ENCODE peak calls at places on chromosomes 3 and 15, in eight cellular contexts. D is AG04450; F is neuronal stem cell; P is activated CD4-positive, alpha-beta T cell treated with anti-CD3 and anti-CD28 coated beads for 24 hours; Z is ovary; R is activated CD8-positive, alpha-beta memory T cell treated with anti-CD3 and anti-CD28 coated beads, Interleukin-2, amount 10 ng/mL, durations not matched to agents 7 days and 5 days; Q is NCI-H226; G is CD8-positive, alpha-beta memory T cell. B is an unnamed sample.

GRCh38 chr15:69305204-69305931 is 6.7 kb downstream of the PAQR5 start:
- DNase-seq in D (peak), F (no peak), P (no peak), Z (no peak), R (no peak), Q (peak), G (no peak), B (peak)

GRCh38 chr3:43894176-43895049 is 203.7 kb downstream of the ABHD5 start:
- DNase-seq in D (peak), F (peak), P (peak), Z (peak), R (no peak), Q (no peak), G (no peak), B (peak)

GRCh38 chr3:149122716-149123578 is 6.5 kb upstream of the HPS3 start:
- DNase-seq in D (peak), F (no peak), P (no peak), Z (no peak), R (no peak), Q (no peak), G (no peak), B (no peak)

GRCh38 chr3:96027718-96028117 is 786.7 kb upstream of the EPHA6 start:
- DNase-seq in D (no peak), F (no peak), P (no peak), Z (no peak), R (no peak), Q (no peak), G (no peak), B (no peak)

GRCh38 chr3:184761120-184761841 is 49.4 kb upstream of the MAGEF1 start:
- DNase-seq in D (peak), F (no peak), P (no peak), Z (peak), R (no peak), Q (no peak), G (no peak), B (peak)

GRCh38 chr3:117104792-117105191 is 395.2 kb downstream of the TUSC7 start:
- DNase-seq in D (peak), F (no peak), P (no peak), Z (no peak), R (no peak), Q (no peak), G (no peak), B (no peak)

GRCh38 chr3:108178676-108179075 is 43.5 kb downstream of the IFT57 start:
- DNase-seq in D (no peak), F (no peak), P (no peak), Z (no peak), R (no peak), Q (peak), G (no peak), B (no peak)

GRCh38 chr3:185283374-185283935 is 29.6 kb upstream of the EHHADH start:
- DNase-seq in D (no peak), F (no peak), P (no peak), Z (no peak), R (no peak), Q (peak), G (no peak), B (no peak)

GRCh38 chr3:16817201-16817600 is 67.6 kb upstream of the PLCL2 start:
- DNase-seq in D (no peak), F (no peak), P (no peak), Z (no peak), R (no peak), Q (no peak), G (no peak), B (no peak)

GRCh38 chr3:17841190-17841828 is 98.9 kb upstream of the TBC1D5 start:
- DNase-seq in D (peak), F (peak), P (peak), Z (peak), R (peak), Q (peak), G (peak), B (peak)

GRCh38 chr3:33218072-33218445 is 551 bp downstream of the SUSD5 start:
- DNase-seq in D (no peak), F (peak), P (no peak), Z (no peak), R (no peak), Q (no peak), G (no peak), B (no peak)

GRCh38 chr15:31032959-31033358 is 41.5 kb upstream of the MTMR10 start:
- DNase-seq in D (peak), F (no peak), P (no peak), Z (no peak), R (no peak), Q (peak), G (no peak), B (no peak)

B was measured in heart right ventricle.